ENCODE peak calls at places on chromosome 6, in seven cellular contexts. F is cardiac muscle cell; V is activated T-cell treated with anti-CD3 and anti-CD28 coated beads, Interleukin-2, amount 50 U/mL, for 1 hour; K is memory B cell; Z is LHCN-M2; X is Calu3; Y is neural progenitor cell. C is an unnamed sample.

GRCh38 chr6:95601133-95601532 is 23.8 kb downstream of the MANEA start:
- DNase-seq in X (no peak), Y (no peak), Z (no peak), K (no peak), V (no peak), F (no peak), C (no peak)

GRCh38 chr6:24453921-24454320 is 35.5 kb downstream of the GPLD1 start:
- DNase-seq in F (no peak), Z (no peak), X (no peak), Y (no peak), K (no peak), V (no peak), C (no peak)

GRCh38 chr6:9405825-9406224 is 970.5 kb upstream of the SLC35B3 start:
- DNase-seq in F (no peak), Y (no peak), Z (no peak), V (no peak), X (no peak), K (no peak), C (no peak)

GRCh38 chr6:37923514-37923913 is 104.0 kb downstream of the ZFAND3 start:
- DNase-seq in Y (no peak), F (no peak), K (no peak), V (no peak), X (no peak), Z (no peak), C (no peak)

GRCh38 chr6:13715444-13715883 is 3.8 kb upstream of the RANBP9 start:
- DNase-seq in Z (no peak), K (no peak), F (no peak), X (no peak), Y (no peak), V (no peak), C (no peak)

GRCh38 chr6:142943746-142944125 is 1.2 kb downstream of the HIVEP2 start:
- DNase-seq in F (no peak), X (peak), K (no peak), V (peak), Z (peak), Y (peak), C (no peak)

GRCh38 chr6:158625881-158626305 is 18.6 kb downstream of the DYNLT1 start:
- DNase-seq in V (peak), X (no peak), Y (no peak), F (no peak), K (no peak), Z (no peak), C (no peak)

GRCh38 chr6:146881228-146882181 is 282.7 kb downstream of the ADGB start:
- DNase-seq in Z (no peak), Y (peak), V (no peak), X (no peak), F (no peak), K (no peak), C (no peak)

GRCh38 chr6:166683477-166683876 is 56.4 kb upstream of the RPS6KA2 start:
- DNase-seq in F (no peak), X (no peak), Z (no peak), Y (no peak), K (no peak), V (no peak), C (no peak)

GRCh38 chr6:1730882-1731281 is 121.2 kb downstream of the FOXC1 start:
- DNase-seq in V (no peak), Y (no peak), Z (no peak), F (no peak), X (no peak), K (no peak), C (no peak)

GRCh38 chr6:165594584-165595333 is 68.3 kb downstream of the PDE10A start:
- DNase-seq in V (no peak), X (no peak), Z (peak), Y (no peak), F (no peak), K (no peak), C (no peak)

GRCh38 chr6:3987072-3987471 is 91.9 kb downstream of the FAM217A start:
- DNase-seq in X (no peak), V (no peak), F (peak), Y (peak), K (no peak), Z (no peak), C (no peak)

GRCh38 chr6:10402648-10403311 is 12.1 kb downstream of the TFAP2A start:
- DNase-seq in V (no peak), K (no peak), F (no peak), Y (no peak), X (no peak), Z (no peak), C (no peak)

GRCh38 chr6:137161975-137162374 is 11.5 kb downstream of the IL22RA2 start:
- DNase-seq in Y (no peak), F (no peak), K (no peak), V (no peak), X (no peak), Z (no peak), C (no peak)

GRCh38 chr6:157238346-157238745 is 85.0 kb downstream of the TMEM242 start:
- DNase-seq in Z (no peak), V (no peak), K (no peak), X (no peak), F (no peak), Y (no peak), C (no peak)

GRCh38 chr6:44373051-44373450 is 14.5 kb upstream of the CDC5L start:
- DNase-seq in X (no peak), K (no peak), Z (no peak), Y (no peak), V (no peak), F (no peak), C (no peak)

GRCh38 chr6:147603392-147604081 is 95.0 kb downstream of the SAMD5 start:
- DNase-seq in V (no peak), F (no peak), K (no peak), X (no peak), Z (no peak), Y (no peak), C (no peak)

GRCh38 chr6:53479871-53480270 is 65.0 kb downstream of the GCLC start:
- DNase-seq in X (no peak), Y (no peak), K (no peak), V (no peak), F (no peak), Z (no peak), C (no peak)

GRCh38 chr6:134169881-134170486 is 117.6 kb upstream of the SLC2A12 start:
- DNase-seq in Y (no peak), V (no peak), X (no peak), K (no peak), F (no peak), Z (no peak), C (no peak)

GRCh38 chr6:121678245-121678644 is 242.8 kb downstream of the GJA1 start:
- DNase-seq in K (no peak), F (no peak), X (no peak), Z (no peak), Y (no peak), V (no peak), C (no peak)

GRCh38 chr6:8657522-8657921 is 222.2 kb upstream of the SLC35B3 start:
- DNase-seq in X (no peak), Z (no peak), F (no peak), V (no peak), K (no peak), Y (no peak), C (no peak)

GRCh38 chr6:5079692-5080091 is 5.4 kb upstream of the PPP1R3G start:
- DNase-seq in V (no peak), Z (no peak), X (no peak), F (no peak), K (no peak), Y (no peak), C (no peak)

GRCh38 chr6:17593246-17593645 is 6.9 kb upstream of the FAM8A1 start:
- DNase-seq in Z (no peak), F (no peak), V (no peak), K (no peak), X (no peak), Y (no peak), C (no peak)

GRCh38 chr6:107630341-107630995 is 140.6 kb downstream of the SOBP start:
- DNase-seq in Y (no peak), F (no peak), K (no peak), V (no peak), X (no peak), Z (no peak), C (no peak)

GRCh38 chr6:5287205-5287965 is 26.1 kb downstream of the FARS2 start:
- DNase-seq in F (no peak), X (no peak), Y (no peak), K (no peak), Z (peak), V (no peak), C (no peak)

GRCh38 chr6:113277111-113277510 is 580.0 kb upstream of the MARCKS start:
- DNase-seq in V (no peak), Y (no peak), X (no peak), K (no peak), F (no peak), Z (no peak), C (no peak)

GRCh38 chr6:157867155-157867559 is 44.1 kb downstream of the SNX9 start:
- DNase-seq in F (no peak), Y (no peak), Z (peak), V (no peak), K (no peak), X (no peak), C (no peak)

GRCh38 chr6:24951831-24952299 is 16.1 kb upstream of the RIPOR2 start:
- DNase-seq in V (no peak), X (no peak), K (no peak), Z (no peak), F (no peak), Y (no peak), C (no peak)

GRCh38 chr6:139920027-139920851 is 545.8 kb upstream of the CITED2 start:
- DNase-seq in V (no peak), F (no peak), X (no peak), Z (no peak), K (peak), Y (no peak), C (no peak)

GRCh38 chr6:7933794-7934193 is 23.2 kb upstream of the TXNDC5 start:
- DNase-seq in Z (no peak), V (no peak), K (no peak), F (no peak), Y (no peak), X (no peak), C (no peak)